ENCODE peak calls at places on chromosomes 5 and 9, in eight cellular contexts. One of them, this sample, is unnamed.
A peak's percentile ranks its signal among the peaks of the same experiment; 100 is the strongest.

GRCh38 chr9:110753734-110754231 is 85.2 kb downstream of the MUSK start:
- DNase-seq in ELR: peak; percentile 44
- DNase-seq in HS-27A: no peak
- DNase-seq in GM23248: peak; percentile 74
- DNase-seq in SW480: no peak
- DNase-seq in A172: no peak
- DNase-seq in GM13976: no peak
- DNase-seq in SK-N-DZ: peak; percentile 93
- DNase-seq in this sample: no peak

GRCh38 chr9:133349965-133350624 is 2.1 kb downstream of the RPL7A start:
- DNase-seq in ELR: no peak
- DNase-seq in SW480: no peak
- DNase-seq in HS-27A: no peak
- DNase-seq in A172: no peak
- DNase-seq in SK-N-DZ: no peak
- DNase-seq in GM23248: peak; percentile 56
- DNase-seq in GM13976: no peak
- DNase-seq in this sample: no peak

GRCh38 chr5:138989720-138990119 is 114.6 kb upstream of the LRRTM2 start:
- DNase-seq in SW480: no peak
- DNase-seq in ELR: peak; percentile 56
- DNase-seq in A172: no peak
- DNase-seq in GM23248: peak; percentile 88
- DNase-seq in GM13976: no peak
- DNase-seq in HS-27A: no peak
- DNase-seq in SK-N-DZ: no peak
- DNase-seq in this sample: no peak

GRCh38 chr9:113355197-113355596 is 5.9 kb downstream of the BSPRY start:
- DNase-seq in SW480: no peak
- DNase-seq in A172: no peak
- DNase-seq in ELR: peak; percentile 54
- DNase-seq in GM13976: no peak
- DNase-seq in HS-27A: no peak
- DNase-seq in GM23248: no peak
- DNase-seq in SK-N-DZ: no peak
- DNase-seq in this sample: peak; percentile 42

GRCh38 chr9:19698960-19699359 is 89.9 kb downstream of the SLC24A2 start:
- DNase-seq in GM23248: no peak
- DNase-seq in HS-27A: no peak
- DNase-seq in GM13976: no peak
- DNase-seq in SW480: no peak
- DNase-seq in SK-N-DZ: no peak
- DNase-seq in ELR: no peak
- DNase-seq in A172: no peak
- DNase-seq in this sample: no peak

GRCh38 chr9:121674952-121675351 is 23.5 kb downstream of the DAB2IP start:
- DNase-seq in HS-27A: no peak
- DNase-seq in GM13976: no peak
- DNase-seq in GM23248: peak; percentile 83
- DNase-seq in ELR: peak; percentile 69
- DNase-seq in A172: peak; percentile 80
- DNase-seq in SW480: peak; percentile 23
- DNase-seq in SK-N-DZ: no peak
- DNase-seq in this sample: no peak

GRCh38 chr5:69024241-69024651 is 69.6 kb upstream of the SLC30A5 start:
- DNase-seq in SK-N-DZ: peak; percentile 73
- DNase-seq in GM13976: peak; percentile 61
- DNase-seq in SW480: peak; percentile 50
- DNase-seq in A172: peak; percentile 30
- DNase-seq in ELR: peak; percentile 64
- DNase-seq in GM23248: peak; percentile 52
- DNase-seq in HS-27A: no peak
- DNase-seq in this sample: peak; percentile 5

GRCh38 chr5:34715711-34716110 is 59.6 kb downstream of the RAI14 start:
- DNase-seq in SK-N-DZ: no peak
- DNase-seq in GM13976: no peak
- DNase-seq in ELR: peak; percentile 75
- DNase-seq in HS-27A: no peak
- DNase-seq in GM23248: peak; percentile 66
- DNase-seq in A172: no peak
- DNase-seq in SW480: no peak
- DNase-seq in this sample: no peak

GRCh38 chr5:121581588-121581987 is 270.1 kb upstream of the FTMT start:
- DNase-seq in GM23248: no peak
- DNase-seq in SK-N-DZ: no peak
- DNase-seq in ELR: no peak
- DNase-seq in SW480: no peak
- DNase-seq in HS-27A: no peak
- DNase-seq in A172: no peak
- DNase-seq in GM13976: no peak
- DNase-seq in this sample: no peak

GRCh38 chr9:5783982-5784381 is 48.9 kb downstream of the ERMP1 start:
- DNase-seq in SK-N-DZ: no peak
- DNase-seq in GM13976: no peak
- DNase-seq in GM23248: peak; percentile 4
- DNase-seq in A172: no peak
- DNase-seq in SW480: no peak
- DNase-seq in HS-27A: no peak
- DNase-seq in ELR: no peak
- DNase-seq in this sample: no peak

GRCh38 chr9:16728128-16728505 is 142.4 kb downstream of the BNC2 start:
- DNase-seq in GM23248: peak; percentile 19
- DNase-seq in A172: no peak
- DNase-seq in SK-N-DZ: no peak
- DNase-seq in ELR: no peak
- DNase-seq in SW480: no peak
- DNase-seq in GM13976: no peak
- DNase-seq in HS-27A: no peak
- DNase-seq in this sample: no peak

This sample was measured in NCI-H82.